ENCODE peak calls at places on chromosomes 3 and 15, in five cellular contexts. F is heart left ventricle, H is psoas muscle, L is astrocyte of the spinal cord, A is hepatocyte. K is an unnamed sample.

GRCh38 chr3:25830373-25831305 is 40.7 kb downstream of the OXSM start:
- DNase-seq in A (peak), F (no peak), H (no peak), L (no peak), K (no peak)

GRCh38 chr3:161599702-161600101 is 103.1 kb downstream of the OTOL1 start:
- DNase-seq in F (no peak), H (no peak), A (no peak), L (no peak), K (no peak)

GRCh38 chr3:129658156-129658843 is 51.8 kb upstream of the PLXND1 start:
- DNase-seq in L (no peak), H (no peak), F (no peak), A (no peak), K (no peak)

GRCh38 chr3:120244834-120245225 is 40.2 kb downstream of the GPR156 start:
- DNase-seq in F (no peak), A (peak), L (no peak), H (no peak), K (no peak)

GRCh38 chr3:51371943-51372557 is 13.0 kb upstream of the MANF start:
- DNase-seq in H (no peak), F (no peak), L (peak), A (peak), K (no peak)

GRCh38 chr15:71785996-71786395 is 24.4 kb upstream of the NR2E3 start:
- DNase-seq in L (no peak), H (no peak), A (no peak), F (no peak), K (no peak)

GRCh38 chr3:38168151-38168987 is 3.0 kb downstream of the OXSR1 start:
- DNase-seq in A (no peak), L (peak), F (no peak), H (no peak), K (no peak)

GRCh38 chr3:18300916-18301315 is 124.2 kb downstream of the SATB1 start:
- DNase-seq in H (no peak), L (no peak), A (no peak), F (no peak), K (no peak)

GRCh38 chr3:187996609-187997008 is 157.3 kb upstream of the LPP start:
- DNase-seq in H (no peak), L (no peak), F (no peak), A (no peak), K (no peak)

GRCh38 chr15:85871545-85871944 is 76.8 kb upstream of the KLHL25 start:
- DNase-seq in H (no peak), A (no peak), F (no peak), L (no peak), K (no peak)

GRCh38 chr15:58465866-58466517 is 34.2 kb downstream of the LIPC start:
- DNase-seq in L (no peak), A (no peak), F (no peak), H (no peak), K (no peak)

GRCh38 chr3:45105855-45106655 is 40.1 kb downstream of the CDCP1 start:
- DNase-seq in A (no peak), L (peak), F (no peak), H (no peak), K (no peak)

GRCh38 chr3:129560269-129560787 is 17.4 kb downstream of the H1-8 start:
- DNase-seq in A (peak), L (peak), F (peak), H (peak), K (peak)

GRCh38 chr15:66650433-66650832 is 51.6 kb upstream of the SMAD6 start:
- DNase-seq in A (no peak), F (peak), L (no peak), H (peak), K (no peak)

GRCh38 chr3:31288641-31289100 is 244.1 kb upstream of the STT3B start:
- DNase-seq in F (peak), L (peak), A (peak), H (no peak), K (peak)

GRCh38 chr15:66603301-66604179 is 37.7 kb upstream of the LCTL start:
- DNase-seq in F (peak), H (peak), A (peak), L (peak), K (peak)

GRCh38 chr15:78658823-78659222 is 17.8 kb upstream of the CHRNB4 start:
- DNase-seq in L (no peak), H (no peak), F (no peak), A (no peak), K (no peak)

GRCh38 chr3:197807969-197808587 is 17.0 kb downstream of the LRCH3 start:
- DNase-seq in L (peak), H (no peak), A (no peak), F (no peak), K (no peak)

GRCh38 chr15:40233727-40234577 is 4.9 kb upstream of the PAK6 start:
- DNase-seq in H (no peak), A (peak), F (no peak), L (no peak), K (no peak)

GRCh38 chr15:61951949-61952348 is 108.3 kb downstream of the VPS13C start:
- DNase-seq in L (peak), H (no peak), F (no peak), A (no peak), K (no peak)

GRCh38 chr3:132210476-132211346 is 106.5 kb upstream of the ACP3 start:
- DNase-seq in F (no peak), L (no peak), H (no peak), A (peak), K (no peak)

DNA sequence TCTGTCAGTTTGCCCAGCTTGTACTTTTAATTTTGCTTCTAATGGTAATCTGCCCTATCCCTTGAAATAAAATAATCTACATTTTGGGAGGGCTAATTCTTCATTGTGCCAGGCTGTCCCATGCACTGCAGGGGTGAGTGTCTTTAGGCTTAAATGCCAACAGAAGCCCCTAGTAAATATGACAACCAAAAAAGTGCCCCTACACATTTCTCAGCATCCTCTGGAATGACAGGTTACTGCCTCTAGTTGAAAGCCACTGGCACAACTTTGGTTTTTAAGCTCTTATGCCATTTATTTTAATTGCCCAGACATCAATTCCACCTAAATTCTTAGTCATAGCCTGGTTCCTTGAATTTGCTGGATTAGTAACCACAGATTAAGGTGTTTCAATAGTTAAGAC is 3.4 kb downstream of the EPM2AIP1 start:
- DNase-seq in L (no peak), A (no peak), F (no peak), H (no peak), K (no peak)
- H3K4me3 ChIP-seq in L (no peak), A (peak), F (peak), H (peak), K (no peak)

GRCh38 chr3:128296469-128297251 is 143.4 kb downstream of the EEFSEC start:
- DNase-seq in L (no peak), F (peak), A (no peak), H (peak), K (no peak)

GRCh38 chr3:128294999-128295468 is 141.8 kb downstream of the EEFSEC start:
- DNase-seq in L (no peak), H (no peak), A (no peak), F (no peak), K (no peak)

GRCh38 chr3:128297401-128298138 is 144.3 kb downstream of the EEFSEC start:
- DNase-seq in L (no peak), A (no peak), F (no peak), H (no peak), K (peak)

GRCh38 chr3:128290484-128290883 is 137.2 kb downstream of the EEFSEC start:
- DNase-seq in F (no peak), L (no peak), H (no peak), A (no peak), K (no peak)

DNA sequence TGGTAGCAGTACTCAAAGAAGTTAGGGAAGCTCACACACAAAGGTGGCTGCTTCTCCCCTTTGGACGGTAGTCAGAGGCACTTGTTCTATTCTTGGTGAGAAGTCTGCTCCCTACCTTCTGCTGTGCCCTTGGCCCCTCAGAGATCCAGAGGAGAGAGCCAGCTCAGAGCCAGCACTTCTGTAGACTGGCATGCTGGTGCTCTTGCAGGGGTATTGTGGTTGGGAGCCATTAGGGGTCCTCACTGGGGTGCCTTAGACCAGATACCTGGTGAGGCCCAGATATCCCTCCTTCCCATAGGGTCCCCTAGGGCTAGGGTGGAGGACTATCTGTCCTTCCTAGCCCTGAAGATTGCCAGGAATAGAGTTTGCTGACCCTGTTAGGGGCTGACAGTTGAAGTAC is 140.6 kb downstream of the EEFSEC start:
- DNase-seq in L (no peak), F (no peak), A (no peak), H (no peak), K (peak)
- H3K4me3 ChIP-seq in L (no peak), F (no peak), A (no peak), H (no peak), K (no peak)

GRCh38 chr15:33489335-33489734 is 178.6 kb downstream of the RYR3 start:
- DNase-seq in L (no peak), H (no peak), F (no peak), A (no peak), K (no peak)

GRCh38 chr15:33494306-33494705 is 183.5 kb downstream of the RYR3 start:
- DNase-seq in A (no peak), F (no peak), H (no peak), L (no peak), K (no peak)

GRCh38 chr15:33490703-33491102 is 179.9 kb downstream of the RYR3 start:
- DNase-seq in F (no peak), A (no peak), L (no peak), H (no peak), K (peak)

DNA sequence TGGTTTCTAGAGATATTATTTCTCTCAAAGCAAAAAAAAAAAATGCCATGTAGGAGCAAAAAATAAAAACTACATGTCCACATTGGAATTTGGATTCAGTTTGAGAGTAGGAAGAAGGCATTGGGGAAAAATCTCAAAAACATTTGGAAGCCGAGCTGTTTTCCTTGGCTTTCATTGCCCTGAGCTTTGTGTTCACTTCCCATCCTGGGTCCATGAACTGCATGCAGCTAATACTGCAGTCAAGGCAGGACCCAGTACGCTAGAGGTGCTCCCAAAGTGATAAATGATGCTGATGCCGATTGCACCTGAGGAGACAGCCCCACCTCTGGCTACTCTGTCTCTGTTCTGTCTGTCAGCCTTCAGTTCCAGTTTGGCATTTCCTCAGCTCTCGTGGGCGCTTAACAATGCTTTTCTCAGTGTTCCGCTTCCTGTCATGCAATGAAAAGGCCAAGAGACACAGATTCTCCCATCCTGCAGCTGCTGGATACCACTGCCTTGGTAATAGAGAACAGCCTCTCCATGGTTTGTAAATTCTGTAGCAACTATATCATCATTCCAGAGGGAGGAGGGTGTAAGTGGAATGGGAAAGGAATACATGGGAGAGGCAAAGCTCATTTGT is 181.8 kb downstream of the RYR3 start:
- DNase-seq in L (no peak), H (no peak), F (no peak), A (no peak), K (no peak)
- H3K4me3 ChIP-seq in L (no peak), H (no peak), F (no peak), A (no peak), K (no peak)

DNA sequence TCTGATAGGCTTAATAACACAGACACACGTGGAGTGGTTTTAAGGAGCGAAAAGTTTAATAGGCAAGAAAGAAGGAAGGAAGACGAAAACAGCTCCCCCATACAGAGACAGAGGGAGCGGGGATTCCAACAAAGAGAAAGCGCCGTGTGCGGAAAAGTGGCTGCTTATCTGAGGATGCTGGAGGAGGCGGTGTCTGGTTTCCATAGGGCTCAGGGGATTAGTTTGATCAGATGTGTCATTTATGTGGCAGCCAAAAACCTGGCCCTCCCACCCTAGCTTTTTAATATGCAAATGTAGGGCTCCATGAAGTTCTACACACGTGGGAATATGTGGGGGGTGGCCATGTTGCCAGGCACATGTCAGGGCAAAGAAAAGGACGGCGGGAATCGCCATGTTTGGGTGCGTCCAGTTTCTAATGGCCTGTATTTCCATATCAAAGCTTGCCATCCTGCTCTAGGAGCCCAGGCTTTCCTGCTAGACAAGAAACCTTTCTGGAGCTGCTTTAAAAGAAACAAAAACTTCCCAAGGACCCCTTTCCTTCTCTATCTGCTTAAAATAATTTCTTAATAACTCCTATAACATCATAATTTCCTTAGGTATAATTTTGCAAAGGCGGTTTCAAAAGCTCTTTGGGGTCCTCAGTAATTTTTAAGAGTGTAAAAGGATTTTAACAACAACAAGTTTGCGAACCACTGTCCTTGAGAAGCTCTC is 749 bp upstream of the ZNF589 start:
- DNase-seq in H (no peak), F (no peak), L (no peak), A (no peak), K (no peak)
- H3K4me3 ChIP-seq in H (peak), F (peak), L (peak), A (no peak), K (no peak)

GRCh38 chr3:50156991-50157493 is 1.9 kb downstream of the SEMA3F start:
- DNase-seq in A (peak), L (no peak), F (no peak), H (no peak), K (no peak)
- H3K4me3 ChIP-seq in A (peak), L (peak), F (peak), H (peak), K (peak)

GRCh38 chr15:99707481-99708270 is 25.6 kb downstream of the LYSMD4 start:
- DNase-seq in F (no peak), H (no peak), L (peak), A (no peak), K (no peak)

GRCh38 chr15:99708563-99708962 is 24.7 kb downstream of the LYSMD4 start:
- DNase-seq in A (peak), L (peak), H (peak), F (peak), K (peak)

GRCh38 chr15:99709243-99709986 is 23.8 kb downstream of the LYSMD4 start:
- DNase-seq in A (no peak), F (no peak), L (no peak), H (no peak), K (no peak)

GRCh38 chr15:99704444-99704838 is 28.8 kb downstream of the LYSMD4 start:
- DNase-seq in A (peak), F (no peak), L (peak), H (no peak), K (no peak)

GRCh38 chr15:99706557-99707303 is 26.5 kb downstream of the LYSMD4 start:
- DNase-seq in H (no peak), F (no peak), L (no peak), A (no peak), K (no peak)
- H3K4me3 ChIP-seq in H (peak), F (no peak), L (no peak), A (no peak), K (no peak)

GRCh38 chr3:184932777-184933176 is 120.8 kb downstream of the VPS8 start:
- DNase-seq in H (no peak), A (no peak), L (no peak), F (no peak), K (no peak)
- H3K4me3 ChIP-seq in H (no peak), A (no peak), L (no peak), F (no peak), K (no peak)